ENCODE peak calls at places on chromosomes 13 and 19, in seven cellular contexts. T is Peyer's patch, Y is heart left ventricle, I is GM12891, R is A549, E is tibial nerve, N is uterus. A is an unnamed sample.

GRCh38 chr19:52492991-52493470 is 34.4 kb upstream of the ZNF808 start:
- DNase-seq in N (no peak), I (no peak), Y (no peak), T (no peak), R (no peak), E (no peak), A (no peak)

GRCh38 chr19:861756-862528 is 2.5 kb downstream of the CFD start:
- DNase-seq in Y (no peak), E (no peak), R (peak; percentile 78), N (no peak), I (no peak), T (peak; percentile 75), A (no peak)

GRCh38 chr19:5398693-5399057 is 56.5 kb upstream of the ZNRF4 start:
- DNase-seq in T (no peak), R (no peak), I (no peak), E (no peak), Y (no peak), N (no peak), A (no peak)

GRCh38 chr19:7556696-7557315 is 21.3 kb downstream of the PNPLA6 start:
- DNase-seq in R (no peak), N (no peak), E (no peak), T (no peak), Y (no peak), I (no peak), A (no peak)

GRCh38 chr13:100473087-100473486 is 115.5 kb downstream of the GGACT start:
- DNase-seq in T (no peak), Y (no peak), E (no peak), I (no peak), N (no peak), R (no peak), A (no peak)

GRCh38 chr19:5932593-5933262 is 18.7 kb downstream of the CAPS start:
- DNase-seq in T (no peak), Y (no peak), E (no peak), N (no peak), R (no peak), I (no peak), A (no peak)

GRCh38 chr19:29694669-29695627 is 20.1 kb downstream of the C19orf12 start:
- DNase-seq in I (peak; percentile 80), E (peak; percentile 84), T (peak; percentile 89), Y (peak; percentile 80), R (peak; percentile 85), N (peak; percentile 85), A (peak; percentile 84)

GRCh38 chr19:41548954-41549688 is 26.8 kb upstream of the CEACAM21 start:
- DNase-seq in T (no peak), N (no peak), I (no peak), Y (no peak), E (no peak), R (no peak), A (no peak)

GRCh38 chr13:105798541-105798940 is 736.9 kb downstream of the EFNB2 start:
- DNase-seq in T (no peak), R (no peak), N (no peak), E (no peak), I (no peak), Y (no peak), A (no peak)

GRCh38 chr13:35978607-35979316 is 152.4 kb downstream of the DCLK1 start:
- DNase-seq in R (peak; percentile 40), Y (no peak), E (peak; percentile 94), N (peak; percentile 31), I (peak; percentile 17), T (no peak), A (no peak)

GRCh38 chr13:108624108-108624507 is 5.3 kb upstream of the MYO16 start:
- DNase-seq in T (no peak), I (no peak), E (no peak), N (no peak), R (no peak), Y (no peak), A (no peak)

GRCh38 chr13:49561064-49561410 is 24.3 kb downstream of the RCBTB1 start:
- DNase-seq in N (peak; percentile 25), R (peak; percentile 5), E (no peak), Y (peak; percentile 28), I (no peak), T (no peak), A (no peak)

GRCh38 chr19:49475995-49476880 is 2.2 kb downstream of the FLT3LG start:
- DNase-seq in N (no peak), I (no peak), T (peak; percentile 53), E (no peak), R (peak; percentile 80), Y (no peak), A (no peak)

GRCh38 chr13:68816715-68817114 is 1290.9 kb upstream of the ATXN8OS start:
- DNase-seq in E (no peak), Y (no peak), T (no peak), N (no peak), R (peak; percentile 3), I (no peak), A (no peak)

GRCh38 chr13:80341771-80342271 is 895 bp upstream of the SPRY2 start:
- DNase-seq in N (peak; percentile 45), R (peak; percentile 54), T (peak; percentile 65), Y (peak; percentile 61), E (peak; percentile 43), I (no peak), A (peak; percentile 34)

GRCh38 chr13:50745542-50745941 is 98.0 kb downstream of the DLEU7 start:
- DNase-seq in T (no peak), I (no peak), R (no peak), E (no peak), Y (no peak), N (no peak), A (no peak)

GRCh38 chr19:55341191-55342043 is 1.7 kb downstream of the KMT5C start:
- DNase-seq in Y (peak; percentile 76), I (peak; percentile 92), N (peak; percentile 72), T (peak; percentile 84), R (peak; percentile 71), E (peak; percentile 39), A (peak; percentile 99)

GRCh38 chr13:114230575-114230974 is 4.1 kb upstream of the CDC16 start:
- DNase-seq in E (no peak), N (no peak), I (no peak), T (no peak), Y (no peak), R (no peak), A (no peak)

GRCh38 chr19:22326219-22326618 is 40.0 kb downstream of the ZNF729 start:
- DNase-seq in T (no peak), I (no peak), N (no peak), R (no peak), E (no peak), Y (no peak), A (no peak)

GRCh38 chr19:36605101-36605838 is at the start of gene ZNF382:
- DNase-seq in Y (peak; percentile 86), I (peak; percentile 84), E (peak; percentile 19), T (peak; percentile 60), N (peak; percentile 64), R (no peak), A (no peak)
- TF ChIP-seq POLR2A in Y (peak; percentile 46), I (peak; percentile 57), E (no peak), T (no peak), N (no peak), R (no peak), A (peak; percentile 25)

DNA sequence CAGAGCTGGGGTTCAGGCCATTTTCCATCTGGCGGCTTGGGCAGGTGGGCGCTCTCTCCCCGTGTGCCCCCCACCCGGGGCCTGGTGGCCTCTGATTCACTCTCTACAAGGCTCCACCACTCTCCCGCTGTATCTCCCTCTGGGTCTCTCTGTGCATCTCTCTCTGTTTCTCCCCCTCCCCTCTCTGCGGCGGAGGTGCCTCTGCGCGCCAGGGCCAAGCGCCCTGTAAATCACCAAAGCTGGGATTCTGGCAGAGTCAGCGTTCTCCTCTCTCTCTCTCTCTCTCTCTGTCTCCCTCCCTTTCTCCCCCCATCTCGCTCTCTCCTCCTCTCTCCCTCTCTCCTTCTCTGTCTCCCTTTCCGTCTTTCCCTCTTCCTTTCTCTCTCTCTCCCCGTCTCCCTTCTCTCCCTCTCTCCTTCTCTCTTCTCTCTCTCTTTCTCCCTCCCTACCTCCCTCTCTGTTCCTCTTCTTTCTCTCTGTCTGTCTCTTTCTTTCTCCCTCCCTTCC is 3.9 kb downstream of the NFIC start:
- DNase-seq in E (no peak), T (no peak), Y (no peak), R (no peak), I (no peak), N (peak; percentile 76), A (no peak)
- TF ChIP-seq POLR2A in E (no peak), T (no peak), Y (no peak), R (no peak), I (no peak), N (no peak), A (no peak)

DNA sequence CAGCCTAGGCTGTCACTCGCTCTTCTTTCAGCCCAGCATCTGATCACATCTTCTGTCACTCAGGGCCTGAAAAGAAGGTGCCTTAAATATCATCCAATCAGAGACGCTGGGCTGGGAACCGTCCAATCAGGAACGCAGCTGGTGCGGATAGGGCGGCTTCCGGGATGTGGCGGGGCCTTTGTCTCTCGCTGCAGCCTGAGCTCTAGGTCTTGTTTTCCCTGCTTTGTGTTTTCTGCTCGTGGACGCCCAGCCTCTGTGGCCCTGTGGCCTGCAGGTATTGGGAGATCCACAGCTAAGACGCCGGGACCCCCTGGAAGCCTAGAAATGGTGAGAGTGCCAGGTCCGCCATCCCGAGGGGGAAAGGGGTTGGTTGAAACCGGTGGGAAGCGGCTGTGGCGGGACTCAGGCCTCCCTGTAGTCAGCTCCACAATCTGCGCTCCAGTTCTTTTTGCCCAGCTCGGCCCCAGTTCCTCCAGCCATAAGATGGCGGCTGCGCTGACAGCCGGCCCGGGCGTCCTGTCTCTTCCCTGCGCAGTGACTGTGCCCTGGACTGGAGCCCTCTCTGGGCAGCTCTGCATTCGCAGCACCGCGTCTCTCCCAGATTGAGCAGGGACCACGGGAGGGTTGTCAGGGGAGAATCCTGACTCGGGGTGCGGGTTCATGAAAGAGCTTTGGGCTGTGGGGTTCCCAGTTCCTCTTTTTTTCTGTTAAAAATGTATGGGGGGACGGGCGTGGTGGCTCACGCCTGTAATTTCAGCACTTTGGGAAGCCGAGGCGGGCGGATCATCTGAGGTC is at the start of gene ZNF85:
- DNase-seq in Y (peak; percentile 93), R (peak; percentile 23), T (peak; percentile 81), E (peak; percentile 95), N (peak; percentile 83), I (peak; percentile 57), A (peak; percentile 44)
- TF ChIP-seq POLR2A in Y (no peak), R (no peak), T (no peak), E (no peak), N (peak; percentile 30), I (no peak), A (peak; percentile 50)

DNA sequence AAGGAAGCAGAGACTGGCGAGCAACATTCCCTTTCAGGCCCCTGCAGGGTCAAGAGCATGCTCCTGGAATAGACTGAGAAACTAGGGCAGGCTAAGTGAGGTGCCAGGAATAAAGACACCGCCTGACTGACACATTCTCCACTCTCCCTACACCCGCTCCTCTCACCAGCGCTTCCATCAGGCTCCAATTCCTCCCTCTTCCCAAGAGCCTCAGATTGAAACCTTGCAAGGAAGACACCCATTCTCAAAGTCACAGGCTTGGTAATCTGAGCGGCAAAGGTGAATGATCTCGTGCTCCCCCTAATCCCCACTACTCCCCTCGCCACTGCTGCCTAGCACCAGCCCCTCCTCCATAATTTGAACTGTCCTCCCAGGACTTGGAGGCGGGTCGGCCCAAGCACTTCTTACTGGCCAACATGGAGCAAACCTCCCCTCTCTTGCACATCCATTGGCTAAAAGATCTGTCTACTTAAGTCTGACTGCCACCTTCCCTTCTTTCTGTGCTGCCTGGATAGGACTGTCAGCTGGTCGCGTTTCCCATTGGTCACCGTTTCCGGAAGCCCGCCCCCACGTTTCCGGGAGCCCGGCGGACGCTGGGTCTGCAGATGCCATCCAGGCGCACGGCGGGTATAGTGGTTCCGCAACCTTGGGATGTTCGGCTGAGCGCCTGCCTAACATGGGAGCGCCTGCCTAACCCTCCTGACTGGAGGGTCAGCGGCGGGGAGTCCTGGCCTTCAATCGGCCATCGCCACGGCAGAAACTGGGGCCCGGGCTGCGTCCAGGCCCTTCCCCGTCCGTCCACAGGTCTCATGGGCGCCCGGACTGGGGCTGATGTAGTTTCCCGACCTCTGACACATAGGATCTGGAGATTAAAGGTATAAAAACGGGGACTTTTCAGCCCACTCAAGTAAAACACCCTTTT is 33.6 kb downstream of the ZNF383 start:
- DNase-seq in N (peak; percentile 70), I (peak; percentile 53), Y (peak; percentile 89), T (peak; percentile 62), R (peak; percentile 19), E (peak; percentile 43), A (peak; percentile 97)
- TF ChIP-seq POLR2A in N (peak; percentile 45), I (peak; percentile 57), Y (no peak), T (no peak), R (no peak), E (no peak), A (peak; percentile 49)